ENCODE peak calls at places on chromosomes 12 and 14, in six cellular contexts. M, P, J, A, C and Y are unnamed samples.

GRCh38 chr12:99984271-99985128 is at the start of gene ANKS1B:
- DNase-seq in P (peak; percentile 67), A (peak; percentile 63), M (peak; percentile 8), J (no peak), C (peak; percentile 13), Y (peak; percentile 75)

GRCh38 chr12:16008442-16008841 is 97.3 kb downstream of the DERA start:
- DNase-seq in J (no peak), A (no peak), P (no peak), M (no peak), C (peak; percentile 4), Y (no peak)

GRCh38 chr12:54075974-54076373 is 22.3 kb downstream of the HOXC4 start:
- DNase-seq in C (no peak), M (no peak), A (no peak), J (no peak), P (no peak), Y (no peak)

GRCh38 chr14:70726651-70727375 is 82.5 kb downstream of the MAP3K9 start:
- DNase-seq in P (no peak), J (no peak), C (no peak), M (no peak), A (no peak), Y (no peak)

GRCh38 chr12:125203145-125203765 is 138.0 kb downstream of the AACS start:
- DNase-seq in M (no peak), C (no peak), A (peak; percentile 39), J (no peak), P (no peak), Y (no peak)

GRCh38 chr12:121217066-121217465 is 7.1 kb downstream of the P2RX4 start:
- DNase-seq in P (no peak), M (no peak), C (no peak), J (no peak), A (no peak), Y (no peak)

GRCh38 chr14:42687421-42687820 is 1080.7 kb downstream of the LRFN5 start:
- DNase-seq in A (no peak), C (no peak), M (no peak), P (no peak), J (no peak), Y (no peak)

GRCh38 chr14:24368562-24369252 is 723 bp downstream of the NFATC4 start:
- DNase-seq in M (no peak), P (peak; percentile 55), A (peak; percentile 90), C (peak; percentile 74), J (peak; percentile 25), Y (peak; percentile 46)

GRCh38 chr12:14810953-14811483 is 3.0 kb downstream of the SMCO3 start:
- DNase-seq in C (peak; percentile 33), P (peak; percentile 53), M (no peak), A (peak; percentile 42), J (no peak), Y (no peak)

GRCh38 chr12:124359671-124360581 is 65.0 kb downstream of the RFLNA start:
- DNase-seq in M (peak; percentile 82), J (peak; percentile 92), C (no peak), P (peak; percentile 81), A (no peak), Y (peak; percentile 100)

GRCh38 chr12:121668750-121669524 is 517 bp downstream of the MORN3 start:
- DNase-seq in P (peak; percentile 52), C (peak; percentile 36), M (no peak), J (no peak), A (peak; percentile 53), Y (no peak)

GRCh38 chr12:112218150-112218549 is 92.8 kb downstream of the TRAFD1 start:
- DNase-seq in M (no peak), C (peak; percentile 24), J (no peak), A (peak; percentile 58), P (no peak), Y (no peak)

GRCh38 chr12:51972849-51973273 is 21.4 kb downstream of the ACVR1B start:
- DNase-seq in A (peak; percentile 88), M (no peak), P (peak; percentile 55), J (no peak), C (peak; percentile 73), Y (peak; percentile 72)

GRCh38 chr14:29800961-29801360 is 126.7 kb downstream of the PRKD1 start:
- DNase-seq in J (no peak), P (no peak), A (peak; percentile 6), C (no peak), M (no peak), Y (no peak)

GRCh38 chr12:49632986-49633702 is 9.8 kb downstream of the PRPF40B start:
- DNase-seq in P (no peak), C (no peak), M (no peak), A (no peak), J (no peak), Y (no peak)

GRCh38 chr12:84756961-84757360 is 155.6 kb downstream of the SLC6A15 start:
- DNase-seq in P (no peak), C (peak; percentile 73), A (peak; percentile 88), J (no peak), M (no peak), Y (no peak)

GRCh38 chr12:95820096-95820703 is 29.6 kb upstream of the NTN4 start:
- DNase-seq in C (peak; percentile 62), A (peak; percentile 76), J (no peak), M (no peak), P (peak; percentile 77), Y (no peak)

GRCh38 chr12:126139355-126139754 is 1074.1 kb downstream of the AACS start:
- DNase-seq in J (no peak), A (no peak), M (no peak), P (no peak), C (no peak), Y (no peak)

GRCh38 chr12:42213023-42213422 is 25.0 kb downstream of the YAF2 start:
- DNase-seq in M (no peak), J (no peak), A (no peak), C (peak; percentile 59), P (no peak), Y (no peak)

GRCh38 chr12:52517005-52517835 is 3.0 kb downstream of the KRT5 start:
- DNase-seq in C (no peak), M (no peak), A (no peak), P (no peak), J (no peak), Y (no peak)

GRCh38 chr14:62914025-62914424 is 131.2 kb downstream of the KCNH5 start:
- DNase-seq in C (peak; percentile 80), J (no peak), P (no peak), M (no peak), A (no peak), Y (no peak)

GRCh38 chr14:95948608-95949007 is 72.0 kb downstream of the TUNAR start:
- DNase-seq in P (no peak), A (no peak), M (no peak), C (no peak), J (no peak), Y (no peak)
- H3K27ac ChIP-seq in P (no peak overlapping the region), A (no peak overlapping the region), M (no peak overlapping the region), C (no peak overlapping the region), J (no peak overlapping the region), Y (no peak overlapping the region)

GRCh38 chr14:78130356-78130755 is 39.8 kb upstream of the NRXN3 start:
- DNase-seq in J (no peak), A (no peak), C (no peak), P (no peak), M (no peak), Y (no peak)
- H3K27ac ChIP-seq in J (no peak overlapping the region), A (no peak overlapping the region), C (no peak overlapping the region), P (no peak overlapping the region), M (no peak overlapping the region), Y (no peak overlapping the region)

GRCh38 chr14:50937325-50937724 is 7.0 kb downstream of the PYGL start:
- DNase-seq in J (no peak), P (no peak), M (no peak), C (peak; percentile 80), A (peak; percentile 82), Y (no peak)

GRCh38 chr14:50932592-50933500 is 11.4 kb downstream of the PYGL start:
- DNase-seq in A (no peak), M (no peak), C (peak; percentile 8), J (no peak), P (no peak), Y (no peak)

GRCh38 chr14:50937800-50938199 is 6.5 kb downstream of the PYGL start:
- DNase-seq in J (no peak), A (no peak), M (no peak), P (no peak), C (no peak), Y (no peak)

GRCh38 chr14:50935126-50936090 is 8.9 kb downstream of the PYGL start:
- DNase-seq in M (no peak), J (no peak), A (no peak), P (no peak), C (no peak), Y (no peak)

DNA sequence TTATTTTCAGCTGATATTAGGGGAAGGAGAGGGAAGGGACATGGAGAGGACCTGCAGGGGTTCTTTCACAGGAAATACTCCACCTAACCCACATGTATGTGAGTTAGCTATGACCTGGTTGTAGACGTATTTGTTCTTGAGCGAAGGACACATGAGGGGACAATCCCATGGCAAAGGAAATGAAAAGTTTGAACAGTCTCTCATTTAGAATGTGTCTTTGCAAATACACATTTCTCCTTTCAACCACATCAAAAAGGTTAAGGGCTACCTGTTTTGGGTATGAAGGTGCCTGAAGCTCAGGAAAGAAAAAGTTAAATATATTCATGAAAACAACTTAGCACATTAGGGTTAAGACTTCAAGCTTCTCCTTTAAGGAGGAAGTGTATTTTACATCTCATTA is 7.4 kb downstream of the PYGL start:
- DNase-seq in P (no peak), M (no peak), A (no peak), J (no peak), C (no peak), Y (no peak)
- H3K27ac ChIP-seq in P (no peak overlapping the region), M (no peak overlapping the region), A (no peak overlapping the region), J (no peak overlapping the region), C (no peak overlapping the region), Y (no peak overlapping the region)

GRCh38 chr12:11745112-11745511 is 95.6 kb downstream of the ETV6 start:
- DNase-seq in C (no peak), M (no peak), P (no peak), J (no peak), A (no peak), Y (no peak)
- H3K27ac ChIP-seq in C (no peak overlapping the region), M (no peak overlapping the region), P (no peak overlapping the region), J (no peak overlapping the region), A (no peak overlapping the region), Y (no peak overlapping the region)

DNA sequence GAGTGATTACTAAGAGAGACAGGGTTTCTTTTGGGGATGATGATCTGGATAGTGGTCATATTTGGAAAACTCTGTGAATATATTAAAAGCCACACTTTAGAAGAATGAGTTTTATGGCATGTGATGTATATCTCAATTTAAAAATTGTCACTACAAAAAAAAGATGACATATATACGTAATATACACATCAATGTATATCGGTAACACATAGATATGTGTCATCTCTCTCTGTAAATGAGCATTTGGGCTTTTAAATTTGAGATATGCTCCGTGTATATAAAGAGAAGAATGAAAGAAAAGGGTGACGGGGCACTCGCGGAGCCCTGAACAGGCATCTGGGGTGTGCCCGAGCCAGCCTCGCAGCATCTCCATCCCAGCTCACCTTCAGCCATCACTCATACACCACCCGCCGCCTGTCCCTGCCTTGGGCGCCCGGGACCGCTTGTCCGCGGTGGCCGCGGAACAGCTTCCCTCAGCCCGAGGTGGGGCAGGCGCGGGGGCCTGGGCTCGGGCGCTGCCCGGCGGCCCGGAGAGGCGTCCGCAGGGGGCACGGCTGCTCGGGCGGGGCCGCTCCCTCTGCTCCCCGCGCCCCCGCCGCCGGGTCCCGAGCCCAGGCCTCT is 592 bp downstream of the SLC41A2 start:
- DNase-seq in P (peak; percentile 36), A (peak; percentile 55), J (no peak), C (no peak), M (no peak), Y (no peak)
- H3K27ac ChIP-seq in P (no peak overlapping the region), A (peak overlapping the region; percentile 85), J (peak overlapping the region; percentile 45), C (no peak overlapping the region), M (peak overlapping the region; percentile 92), Y (peak overlapping the region; percentile 91)